ENCODE peak calls at places on chromosomes 13 and 19, in seven cellular contexts. T, M, W, O, K, R and V are unnamed samples.

GRCh38 chr13:82772802-82773201 is 1109.5 kb downstream of the SLITRK1 start:
- DNase-seq in T (no peak), M (no peak), W (no peak), O (no peak), K (no peak), R (no peak), V (no peak)

GRCh38 chr13:51786425-51787010 is 17.4 kb downstream of the DHRS12 start:
- DNase-seq in T (no peak), M (no peak), W (no peak), O (no peak), K (no peak), R (no peak), V (no peak)

GRCh38 chr19:53037101-53038097 is 7.1 kb upstream of the ERVV-2 start:
- DNase-seq in T (no peak), M (no peak), W (no peak), O (peak; percentile 77), K (peak; percentile 47), R (peak; percentile 57), V (no peak)

GRCh38 chr13:73894995-73895571 is 239.1 kb downstream of the KLF12 start:
- DNase-seq in T (no peak), M (no peak), W (no peak), O (no peak), K (no peak), R (no peak), V (no peak)

GRCh38 chr13:101401196-101401595 is 15.1 kb downstream of the NALCN start:
- DNase-seq in T (no peak), M (no peak), W (no peak), O (no peak), K (no peak), R (no peak), V (no peak)

GRCh38 chr13:74039154-74039553 is 95.0 kb downstream of the KLF12 start:
- DNase-seq in T (no peak), M (no peak), W (no peak), O (no peak), K (no peak), R (no peak), V (no peak)

GRCh38 chr19:6086081-6086858 is 24.0 kb downstream of the RFX2 start:
- DNase-seq in T (no peak), M (no peak), W (no peak), O (no peak), K (no peak), R (no peak), V (no peak)

GRCh38 chr19:30173593-30174356 is 198.4 kb upstream of the ZNF536 start:
- DNase-seq in T (no peak), M (no peak), W (no peak), O (no peak), K (no peak), R (no peak), V (no peak)

GRCh38 chr13:81442904-81443303 is 1102.0 kb upstream of the SPRY2 start:
- DNase-seq in T (no peak), M (no peak), W (no peak), O (no peak), K (no peak), R (no peak), V (no peak)

GRCh38 chr19:42068361-42068755 is 1.6 kb downstream of the GRIK5 start:
- DNase-seq in T (no peak), M (no peak), W (no peak), O (no peak), K (no peak), R (no peak), V (no peak)

GRCh38 chr19:34722353-34722752 is 11.7 kb upstream of the ZNF181 start:
- DNase-seq in T (no peak), M (no peak), W (no peak), O (no peak), K (no peak), R (no peak), V (no peak)

GRCh38 chr13:39688699-39689405 is 33.4 kb downstream of the COG6 start:
- DNase-seq in T (peak; percentile 9), M (no peak), W (no peak), O (no peak), K (no peak), R (no peak), V (no peak)

GRCh38 chr13:66461021-66461420 is 769.1 kb downstream of the PCDH9 start:
- DNase-seq in T (no peak), M (no peak), W (no peak), O (no peak), K (no peak), R (no peak), V (no peak)

GRCh38 chr13:50715402-50716146 is 127.9 kb downstream of the DLEU7 start:
- DNase-seq in T (no peak), M (peak; percentile 79), W (peak; percentile 58), O (no peak), K (peak; percentile 80), R (no peak), V (no peak)

DNA sequence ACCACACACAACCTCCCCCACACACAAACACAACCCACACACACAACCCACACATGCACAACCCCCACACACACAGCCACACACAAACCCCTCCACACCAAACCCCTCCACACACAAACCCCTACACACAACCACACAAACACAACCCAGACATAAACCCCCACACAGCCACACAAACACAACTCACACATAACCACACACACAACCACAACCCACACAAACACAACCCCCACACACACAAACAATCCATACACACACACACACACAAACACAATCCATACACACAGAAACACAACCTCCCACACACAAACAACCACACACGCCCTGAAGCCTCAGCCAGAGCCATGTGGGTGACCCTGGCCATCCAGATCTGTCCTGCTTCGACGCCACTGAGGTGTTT is 30.0 kb upstream of the ISYNA1 start:
- DNase-seq in T (no peak), M (no peak), W (no peak), O (no peak), K (no peak), R (no peak), V (no peak)
- TF ChIP-seq CTCF in T (no peak), M (no peak), W (no peak), O (no peak), K (no peak), R (no peak), V (no peak)

GRCh38 chr13:113806104-113806471 is 47.1 kb downstream of the TMEM255B start:
- DNase-seq in T (no peak), M (no peak), W (peak; percentile 40), O (no peak), K (no peak), R (peak; percentile 62), V (no peak)

GRCh38 chr13:113806526-113806925 is 47.5 kb downstream of the TMEM255B start:
- DNase-seq in T (no peak), M (no peak), W (no peak), O (no peak), K (no peak), R (peak; percentile 51), V (no peak)

GRCh38 chr13:113809934-113810333 is 50.9 kb downstream of the TMEM255B start:
- DNase-seq in T (no peak), M (no peak), W (no peak), O (no peak), K (no peak), R (peak; percentile 28), V (no peak)

GRCh38 chr13:113810640-113811039 is 51.6 kb downstream of the TMEM255B start:
- DNase-seq in T (no peak), M (no peak), W (no peak), O (no peak), K (no peak), R (peak; percentile 77), V (no peak)

DNA sequence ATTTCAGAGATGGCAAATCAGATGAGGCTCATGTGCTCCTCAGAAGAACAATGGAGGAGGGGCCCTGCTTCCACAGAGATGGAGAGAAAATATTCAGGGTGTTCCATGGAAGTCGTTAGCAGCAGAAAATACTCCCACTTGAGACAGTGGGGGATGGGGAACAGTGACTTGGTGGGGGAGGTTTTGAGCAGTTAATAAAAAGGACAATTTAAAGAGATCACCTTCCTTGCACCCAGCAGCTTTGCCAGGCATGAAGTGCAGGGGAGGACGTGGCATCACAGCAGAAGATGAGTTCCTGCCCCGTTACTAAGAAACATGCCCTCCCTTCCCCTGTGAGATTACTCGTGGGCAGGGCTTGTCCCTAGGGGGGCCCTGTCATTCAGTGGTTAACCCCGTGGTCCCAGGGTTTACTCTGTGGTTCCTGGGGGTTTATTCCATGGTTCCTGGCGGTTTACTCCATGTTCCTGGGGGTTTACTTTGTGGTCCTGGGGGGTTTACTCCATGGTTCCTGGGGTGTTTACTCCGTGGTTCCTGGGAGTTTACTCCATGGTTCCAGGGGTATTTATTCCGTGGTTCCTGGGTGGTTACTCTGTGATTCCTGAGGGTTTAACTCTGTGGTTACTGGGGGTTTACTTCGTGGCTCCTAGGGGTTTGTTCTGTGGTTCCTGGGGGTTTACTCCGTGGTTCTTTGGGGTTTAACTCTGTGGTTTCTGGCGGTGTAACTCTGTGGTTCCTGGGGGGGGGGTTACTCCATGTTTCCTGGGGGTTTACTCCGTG is 49.2 kb downstream of the TMEM255B start:
- DNase-seq in T (no peak), M (no peak), W (no peak), O (no peak), K (no peak), R (no peak), V (no peak)
- H3K36me3 ChIP-seq in T (no peaks in the 10 kb centered on the region), M (no peaks in the 10 kb centered on the region), W (no peaks in the 10 kb centered on the region), O (no peaks in the 10 kb centered on the region), K (no peaks in the 10 kb centered on the region), R (no peaks in the 10 kb centered on the region), V (no peaks in the 10 kb centered on the region)

GRCh38 chr19:39030854-39031367 is 1.4 kb downstream of the FBXO27 start:
- DNase-seq in T (no peak), M (no peak), W (no peak), O (no peak), K (no peak), R (no peak), V (no peak)

GRCh38 chr19:39037194-39037593 is 4.8 kb upstream of the FBXO27 start:
- DNase-seq in T (no peak), M (no peak), W (no peak), O (no peak), K (no peak), R (no peak), V (no peak)

GRCh38 chr19:39032164-39032918 is at the start of gene FBXO27:
- DNase-seq in T (no peak), M (peak; percentile 54), W (peak; percentile 53), O (peak; percentile 91), K (peak; percentile 39), R (no peak), V (no peak)

DNA sequence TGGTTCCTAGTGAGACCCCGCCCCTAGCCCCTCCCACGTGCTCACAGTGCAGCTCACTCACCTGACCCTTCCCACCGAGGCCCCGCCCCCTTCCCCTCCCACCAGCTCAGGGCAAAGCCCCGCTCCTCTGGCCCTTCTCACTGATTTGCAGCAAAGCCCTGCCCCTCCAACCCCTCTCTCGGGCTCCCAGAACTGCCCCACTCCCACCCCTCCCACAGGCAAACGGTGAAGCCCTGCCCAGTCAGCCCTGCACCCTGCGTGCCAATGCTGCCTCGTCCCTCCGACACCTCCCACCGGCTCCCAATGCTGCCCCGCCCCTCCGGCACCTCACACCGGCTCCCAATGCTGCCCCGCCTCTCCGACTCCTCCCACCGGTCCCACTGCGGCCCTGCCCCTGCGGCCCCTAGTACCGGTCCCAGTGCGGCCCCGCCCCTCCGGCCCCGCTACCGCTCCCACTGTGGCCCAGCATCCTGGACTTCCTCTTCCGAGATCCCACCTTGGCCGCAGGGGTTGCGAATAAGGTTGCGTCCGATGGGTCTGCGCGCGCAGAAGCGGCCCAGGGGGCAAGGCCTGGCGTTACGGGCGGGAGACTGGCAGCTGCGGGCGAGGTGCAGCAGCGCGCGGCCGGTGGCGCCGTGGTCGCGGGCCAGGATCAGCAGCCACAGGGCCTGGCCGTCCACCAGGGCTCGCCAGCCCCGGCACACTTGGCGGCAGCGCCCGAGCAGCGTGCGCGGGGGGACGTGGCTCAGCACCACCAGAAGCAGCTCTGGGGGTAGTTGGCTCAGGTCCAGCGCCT is 783 bp downstream of the FBXO27 start:
- DNase-seq in T (peak; percentile 18), M (peak; percentile 97), W (peak; percentile 89), O (peak; percentile 100), K (peak; percentile 93), R (peak; percentile 99), V (peak; percentile 71)
- TF ChIP-seq CTCF in T (no peak), M (no peak), W (no peak), O (peak; percentile 34), K (no peak), R (no peak), V (no peak)

GRCh38 chr13:42600943-42601342 is 27.0 kb downstream of the TNFSF11 start:
- DNase-seq in T (no peak), M (no peak), W (no peak), O (no peak), K (no peak), R (no peak), V (no peak)
- H3K36me3 ChIP-seq in T (no peaks in the 10 kb centered on the region), M (no peaks in the 10 kb centered on the region), W (no peaks in the 10 kb centered on the region), O (no peaks in the 10 kb centered on the region), K (no peaks in the 10 kb centered on the region), R (no peaks in the 10 kb centered on the region), V (no peaks in the 10 kb centered on the region)